ENCODE peak calls at places on chromosome 18, in four cellular contexts. E, M, J and H are unnamed samples. For H3K9me3, the result is how much of the 10 kb centered on the place peaks cover.

GRCh38 chr18:63817441-63818051 is 42.3 kb downstream of the SERPINB7 start:
- DNase-seq in M (no peak), J (no peak), E (no peak), H (no peak)

GRCh38 chr18:8162797-8163196 is 446.4 kb upstream of the RAB12 start:
- DNase-seq in J (no peak), M (no peak), E (no peak), H (no peak)

GRCh38 chr18:12701161-12701560 is 1.4 kb downstream of the CEP76 start:
- DNase-seq in J (no peak), E (no peak), M (no peak), H (no peak)

GRCh38 chr18:48622911-48623431 is 84.1 kb downstream of the CTIF start:
- DNase-seq in M (no peak), J (no peak), E (no peak), H (no peak)

GRCh38 chr18:51668101-51668500 is 470.6 kb upstream of the MEX3C start:
- DNase-seq in M (no peak), J (peak), E (peak), H (peak)

GRCh38 chr18:2027026-2027425 is 544.3 kb downstream of the METTL4 start:
- DNase-seq in J (no peak), E (no peak), M (no peak), H (no peak)

GRCh38 chr18:941331-941730 is 36.7 kb downstream of the ADCYAP1 start:
- DNase-seq in J (no peak), M (no peak), E (no peak), H (no peak)

GRCh38 chr18:25019946-25020345 is 332.0 kb downstream of the ZNF521 start:
- DNase-seq in E (no peak), M (no peak), J (no peak), H (no peak)

GRCh38 chr18:70415823-70416488 is 127.1 kb downstream of the SOCS6 start:
- DNase-seq in E (no peak), J (no peak), M (no peak), H (no peak)

GRCh38 chr18:66495844-66496243 is 108.0 kb downstream of the CDH19 start:
- DNase-seq in M (no peak), J (peak), E (no peak), H (peak)

GRCh38 chr18:48085781-48086487 is 155.5 kb upstream of the SMAD2 start:
- DNase-seq in E (no peak), J (no peak), M (no peak), H (no peak)

GRCh38 chr18:61572871-61573270 is 239.6 kb downstream of the CDH20 start:
- DNase-seq in J (no peak), M (no peak), E (no peak), H (no peak)

GRCh38 chr18:6731197-6731596 is 1.7 kb downstream of the ARHGAP28 start:
- DNase-seq in E (no peak), M (no peak), J (no peak), H (no peak)

GRCh38 chr18:51082571-51083264 is 52.7 kb downstream of the SMAD4 start:
- DNase-seq in J (no peak), M (no peak), E (no peak), H (no peak)

GRCh38 chr18:21330122-21330701 is 88.2 kb downstream of the GREB1L start:
- DNase-seq in M (no peak), J (peak), E (no peak), H (peak)

GRCh38 chr18:26383454-26384270 is 157.4 kb downstream of the TAF4B start:
- DNase-seq in J (peak), M (peak), E (peak), H (peak)

GRCh38 chr18:1659190-1659589 is 754.5 kb downstream of the ADCYAP1 start:
- DNase-seq in E (no peak), M (no peak), J (no peak), H (no peak)

GRCh38 chr18:48786621-48787522 is 163.9 kb downstream of the SMAD7 start:
- DNase-seq in M (no peak), J (no peak), E (no peak), H (no peak)

GRCh38 chr18:49135871-49136270 is 185.1 kb upstream of the SMAD7 start:
- DNase-seq in J (peak), M (no peak), E (no peak), H (peak)

GRCh38 chr18:45825258-45825744 is at the start of gene SIGLEC15:
- DNase-seq in M (no peak), E (no peak), J (no peak), H (no peak)

GRCh38 chr18:40935423-40935822 is 1019.6 kb upstream of the PIK3C3 start:
- DNase-seq in J (peak), E (peak), M (peak), H (peak)

GRCh38 chr18:61199131-61199903 is 133.9 kb upstream of the CDH20 start:
- DNase-seq in J (no peak), E (no peak), M (no peak), H (no peak)

GRCh38 chr18:45626330-45627203 is 11.3 kb downstream of the SLC14A2 start:
- DNase-seq in J (no peak), E (no peak), M (no peak), H (no peak)

GRCh38 chr18:63476666-63477065 is at the start of gene SERPINB5:
- DNase-seq in E (no peak), M (no peak), J (no peak), H (no peak)

GRCh38 chr18:77129150-77129551 is 3.4 kb downstream of the MBP start:
- DNase-seq in E (no peak), J (no peak), M (no peak), H (no peak)

GRCh38 chr18:766550-766860 is 45.5 kb downstream of the YES1 start:
- DNase-seq in M (no peak), J (no peak), E (no peak), H (no peak)

GRCh38 chr18:1530650-1531049 is 626.0 kb downstream of the ADCYAP1 start:
- DNase-seq in M (no peak), J (no peak), E (no peak), H (no peak)

GRCh38 chr18:73043231-73044000 is 175.6 kb upstream of the NETO1 start:
- DNase-seq in M (no peak), E (no peak), J (no peak), H (no peak)

GRCh38 chr18:70333757-70334156 is 44.9 kb downstream of the SOCS6 start:
- DNase-seq in E (no peak), M (no peak), J (peak), H (peak)

GRCh38 chr18:13217971-13218375 is 587 bp upstream of the LDLRAD4 start:
- DNase-seq in M (no peak), J (no peak), E (peak), H (no peak)

GRCh38 chr18:47283476-47283875 is 32.0 kb upstream of the SKOR2 start:
- DNase-seq in J (peak), E (peak), M (no peak), H (peak)

GRCh38 chr18:37199741-37200140 is 365.9 kb downstream of the CELF4 start:
- DNase-seq in J (no peak), M (no peak), E (no peak), H (no peak)

GRCh38 chr18:30415903-30416302 is 626.6 kb downstream of the DSC3 start:
- DNase-seq in M (no peak), J (no peak), E (no peak), H (no peak)

GRCh38 chr18:36200354-36200771 is 13.1 kb downstream of the MOCOS start:
- DNase-seq in M (no peak), E (peak), J (no peak), H (no peak)

GRCh38 chr18:9204659-9205058 is 68.1 kb downstream of the ANKRD12 start:
- DNase-seq in M (no peak), E (peak), J (no peak), H (no peak)

GRCh38 chr18:8208716-8209115 is 400.5 kb upstream of the RAB12 start:
- DNase-seq in M (no peak), J (no peak), E (no peak), H (no peak)

DNA sequence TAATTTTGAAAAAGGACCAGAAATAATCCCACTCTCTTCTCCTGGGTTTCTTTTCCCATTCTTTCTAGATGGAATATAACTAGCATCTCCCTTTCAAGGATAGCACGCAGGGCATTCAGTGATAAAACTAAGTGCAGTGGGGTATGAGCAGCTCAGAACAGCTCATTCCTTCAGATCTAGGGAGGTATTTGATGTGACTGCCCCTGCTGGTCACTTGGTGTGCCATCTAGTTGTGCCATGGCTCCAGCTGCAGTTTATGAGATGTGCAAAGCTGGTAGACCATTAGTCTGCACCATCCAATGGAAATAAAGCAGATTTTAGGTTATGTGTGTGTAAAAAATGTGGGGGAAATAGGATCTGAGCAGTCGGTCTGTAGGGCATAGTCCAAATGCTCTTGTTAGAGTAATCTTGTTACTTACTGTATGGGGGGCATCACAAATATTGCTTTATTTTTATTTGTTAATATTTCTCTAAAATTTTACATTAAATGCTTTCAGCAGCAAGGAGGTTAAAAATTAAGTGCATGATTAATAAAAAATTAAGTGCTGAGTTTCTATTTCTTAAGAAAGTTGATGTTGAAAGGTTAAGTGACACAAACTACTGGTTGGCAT is 38.9 kb downstream of the CTAGE1 start:
- DNase-seq in M (no peak), J (peak), E (peak), H (peak)
- TF ChIP-seq USF2 in M (no peak), J (no peak), E (no peak), H (no peak)

DNA sequence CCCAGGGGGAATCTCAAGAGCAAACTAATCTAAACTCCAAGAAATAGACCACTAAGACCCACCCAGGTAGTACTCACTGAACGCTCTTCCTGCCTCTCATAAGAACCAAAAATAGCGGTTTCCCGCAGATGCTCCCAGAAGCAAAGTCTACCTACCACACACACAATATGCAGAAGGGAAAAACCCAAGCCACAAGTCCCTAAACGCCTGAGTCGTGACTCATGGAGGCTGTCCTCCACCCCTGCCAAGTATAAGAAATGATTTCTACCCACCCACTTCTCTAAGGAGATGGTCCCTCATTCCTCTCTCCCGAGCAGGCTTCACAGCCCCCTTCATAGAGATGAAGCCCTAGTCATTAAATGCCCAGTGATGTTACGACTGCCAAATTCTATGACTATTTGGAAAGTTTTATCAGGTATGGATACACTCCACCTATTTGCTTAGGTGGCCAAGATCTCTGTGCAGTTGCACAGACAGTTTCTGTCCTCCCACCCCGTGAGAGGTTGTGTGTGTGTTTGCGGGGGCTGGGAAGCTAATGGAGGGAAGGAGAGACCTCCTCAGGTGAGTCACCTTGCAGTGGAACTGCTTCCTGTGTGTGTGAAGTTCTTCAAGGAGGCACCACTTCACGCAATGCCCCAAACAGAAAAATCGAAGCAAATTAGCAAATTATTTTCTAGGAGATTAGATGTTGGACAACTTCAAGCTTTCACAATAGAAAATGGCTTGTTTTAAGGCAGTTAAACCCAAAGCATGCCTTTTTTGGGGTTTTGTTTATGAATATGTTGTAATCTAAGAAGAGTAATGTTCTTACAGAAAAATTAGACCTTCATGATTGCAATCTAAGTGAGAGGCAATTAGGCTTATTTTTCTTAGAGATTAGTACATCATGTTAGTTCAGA is 175.1 kb downstream of the TGIF1 start:
- DNase-seq in M (no peak), E (peak), J (peak), H (no peak)
- TF ChIP-seq CHD4 in M (no peak), E (no peak), J (no peak), H (no peak)

DNA sequence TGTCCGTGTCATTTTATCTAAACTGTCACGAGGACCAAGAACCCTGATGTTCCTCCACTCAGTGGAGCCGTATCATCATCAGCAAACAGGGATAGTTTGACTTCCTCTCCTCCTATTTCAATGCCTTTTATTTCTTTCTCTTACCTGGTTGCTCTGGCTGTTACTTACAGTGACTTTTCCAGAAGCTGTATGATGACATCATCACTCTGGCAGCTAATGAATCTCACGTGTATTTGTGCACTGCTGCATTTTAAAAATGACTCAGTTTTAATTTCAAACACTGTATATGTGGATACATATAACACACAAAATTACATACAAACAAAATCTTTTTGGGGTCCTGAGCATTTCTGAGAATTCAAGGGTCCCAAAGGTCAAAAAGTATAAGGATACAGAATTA is 481.4 kb downstream of the CDH2 start:
- DNase-seq in J (no peak), M (no peak), E (no peak), H (no peak)
- H3K9me3 ChIP-seq in J (under half), M (under half), E (under half), H (under half)

DNA sequence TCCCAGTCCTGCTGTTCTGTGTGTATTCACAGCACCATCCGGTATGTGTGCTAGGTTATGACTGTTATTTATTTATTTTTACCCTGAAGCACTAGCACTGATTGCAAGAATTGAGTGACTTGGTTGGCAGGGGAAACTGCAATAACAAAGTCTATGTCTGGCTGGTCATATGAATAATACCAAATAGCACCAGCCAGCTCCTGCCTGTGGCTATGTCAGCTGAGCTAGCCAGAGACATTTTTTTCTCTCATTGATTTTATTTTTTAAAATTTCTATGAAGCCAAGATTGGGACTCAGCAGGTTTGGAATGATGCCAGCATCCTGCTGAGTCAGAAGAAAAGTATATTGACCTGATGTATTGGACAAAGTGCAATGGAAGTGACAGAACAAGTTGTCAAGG is 188.5 kb upstream of the CDH2 start:
- DNase-seq in J (no peak), E (no peak), M (no peak), H (no peak)
- TF ChIP-seq USF2 in J (no peak), E (no peak), M (no peak), H (no peak)

GRCh38 chr18:56060967-56061541 is 473.1 kb upstream of the TCF4 start:
- DNase-seq in M (no peak), E (no peak), J (no peak), H (no peak)
- TF ChIP-seq CHD4 in M (no peak), E (no peak), J (no peak), H (no peak)

GRCh38 chr18:75752864-75753263 is 325.4 kb upstream of the SMIM21 start:
- DNase-seq in M (no peak), J (no peak), E (no peak), H (no peak)

GRCh38 chr18:75754433-75754832 is 326.9 kb upstream of the SMIM21 start:
- DNase-seq in J (no peak), E (no peak), M (no peak), H (no peak)

GRCh38 chr18:75757951-75758350 is 330.4 kb upstream of the SMIM21 start:
- DNase-seq in M (no peak), J (no peak), E (no peak), H (no peak)

GRCh38 chr18:75753753-75754152 is 326.2 kb upstream of the SMIM21 start:
- DNase-seq in E (no peak), J (no peak), M (no peak), H (no peak)
- H3K9me3 ChIP-seq in E (under half), J (under half), M (under half), H (under half)

DNA sequence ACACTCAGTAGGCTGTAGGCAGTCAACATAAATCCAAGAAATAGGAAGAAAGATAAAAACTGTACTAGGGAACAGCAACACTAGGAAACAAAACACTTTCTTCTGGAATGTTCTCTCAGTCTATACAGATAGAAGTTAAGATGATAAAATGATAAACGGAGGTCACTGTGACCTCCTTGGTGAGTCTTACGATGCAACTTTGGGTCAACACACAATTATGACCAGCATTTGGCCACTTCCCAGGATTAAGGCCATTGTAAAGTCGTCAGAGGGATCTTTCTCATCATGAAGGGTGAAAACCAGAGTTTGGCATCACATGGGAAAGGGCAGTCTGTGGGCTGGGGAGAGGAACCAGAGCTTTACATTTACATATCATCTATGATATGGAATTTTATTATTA is 33.4 kb downstream of the LAMA3 start:
- DNase-seq in J (no peak), E (no peak), M (no peak), H (no peak)
- TF ChIP-seq USF2 in J (no peak), E (no peak), M (no peak), H (no peak)

DNA sequence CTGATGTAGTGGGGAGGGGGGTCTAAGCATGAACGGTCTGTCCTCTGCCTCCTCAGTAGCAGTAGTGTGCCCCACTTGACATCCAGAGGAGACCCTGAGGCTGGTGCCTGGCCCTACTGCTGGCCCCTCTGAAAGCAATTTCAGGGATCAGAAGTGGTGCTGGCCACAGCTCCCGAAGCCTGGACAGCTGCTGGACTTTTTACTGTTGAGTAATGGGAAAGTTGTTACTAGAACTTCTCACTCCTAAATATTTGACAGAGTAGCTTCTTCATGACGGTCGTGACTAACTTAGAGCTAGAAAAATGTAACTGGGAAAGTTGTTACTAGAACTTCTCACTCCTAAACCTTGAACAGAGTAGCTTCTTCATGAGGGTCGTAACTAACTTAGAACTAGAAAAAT is 23.3 kb downstream of the CTDP1 start:
- DNase-seq in E (no peak), J (no peak), M (no peak), H (no peak)
- TF ChIP-seq CHD4 in E (no peak), J (no peak), M (no peak), H (no peak)

DNA sequence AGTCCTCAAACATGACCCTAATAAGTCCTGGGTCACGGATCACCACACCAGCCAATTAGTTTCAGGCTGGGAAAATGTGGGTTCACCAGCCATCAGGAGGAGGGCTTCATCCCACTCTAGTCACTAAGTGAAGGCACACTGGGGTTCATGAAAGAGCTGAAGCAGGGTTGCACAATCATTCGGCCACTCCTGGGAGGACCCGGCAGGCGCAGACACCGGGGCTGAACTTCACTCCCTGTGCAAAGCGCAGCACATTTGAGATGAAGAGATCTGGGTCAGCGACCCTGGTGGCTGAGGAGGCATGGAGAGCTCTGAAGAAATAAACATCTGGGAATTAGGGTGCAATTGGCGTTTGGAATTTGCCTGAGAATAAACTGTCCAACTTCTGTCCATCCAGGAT is 684.3 kb upstream of the SALL3 start:
- DNase-seq in E (no peak), J (no peak), M (no peak), H (no peak)
- H3K9me3 ChIP-seq in E (under half), J (under half), M (under half), H (under half)